ENCODE peak calls at places on chromosomes 2 and 18, in nine cellular contexts. One of them, this sample, is unnamed.
A peak's percentile ranks its signal among the peaks of the same experiment; 100 is the strongest.

GRCh38 chr18:59021500-59021899 is 118.2 kb upstream of the SEC11C start:
- DNase-seq in hepatic stellate cell: no peak
- DNase-seq in NCI-H1092: peak; percentile 16
- DNase-seq in sigmoid colon: no peak
- DNase-seq in WERI-Rb-1: peak; percentile 79
- DNase-seq in NCI-H2081 treated with DMSO at 0.1 percent for 48 hours: no peak
- DNase-seq in AG09309: no peak
- DNase-seq in RWPE1: no peak
- DNase-seq in central memory CD4-positive, alpha-beta T cell: no peak
- DNase-seq in this sample: no peak

GRCh38 chr2:12514631-12515437 is 201.9 kb upstream of the TRIB2 start:
- DNase-seq in hepatic stellate cell: no peak
- DNase-seq in NCI-H1092: no peak
- DNase-seq in sigmoid colon: no peak
- DNase-seq in WERI-Rb-1: no peak
- DNase-seq in NCI-H2081 treated with DMSO at 0.1 percent for 48 hours: no peak
- DNase-seq in AG09309: no peak
- DNase-seq in RWPE1: no peak
- DNase-seq in central memory CD4-positive, alpha-beta T cell: peak; percentile 57
- DNase-seq in this sample: no peak

GRCh38 chr2:231183851-231184250 is 14.6 kb upstream of the ARMC9 start:
- DNase-seq in hepatic stellate cell: no peak
- DNase-seq in NCI-H1092: no peak
- DNase-seq in sigmoid colon: peak; percentile 33
- DNase-seq in WERI-Rb-1: no peak
- DNase-seq in NCI-H2081 treated with DMSO at 0.1 percent for 48 hours: no peak
- DNase-seq in AG09309: no peak
- DNase-seq in RWPE1: no peak
- DNase-seq in central memory CD4-positive, alpha-beta T cell: no peak
- DNase-seq in this sample: no peak

GRCh38 chr2:117980783-117981676 is 32.8 kb downstream of the CCDC93 start:
- DNase-seq in hepatic stellate cell: peak; percentile 29
- DNase-seq in NCI-H1092: no peak
- DNase-seq in sigmoid colon: no peak
- DNase-seq in WERI-Rb-1: no peak
- DNase-seq in NCI-H2081 treated with DMSO at 0.1 percent for 48 hours: no peak
- DNase-seq in AG09309: peak; percentile 91
- DNase-seq in RWPE1: peak; percentile 65
- DNase-seq in central memory CD4-positive, alpha-beta T cell: no peak
- DNase-seq in this sample: peak; percentile 74

GRCh38 chr2:94999431-94999883 is 26.1 kb upstream of the MAL start:
- DNase-seq in hepatic stellate cell: no peak
- DNase-seq in NCI-H1092: no peak
- DNase-seq in sigmoid colon: peak; percentile 59
- DNase-seq in WERI-Rb-1: no peak
- DNase-seq in NCI-H2081 treated with DMSO at 0.1 percent for 48 hours: no peak
- DNase-seq in AG09309: no peak
- DNase-seq in RWPE1: no peak
- DNase-seq in central memory CD4-positive, alpha-beta T cell: no peak
- DNase-seq in this sample: no peak

GRCh38 chr2:8802741-8803140 is 34.7 kb downstream of the KIDINS220 start:
- DNase-seq in hepatic stellate cell: no peak
- DNase-seq in NCI-H1092: no peak
- DNase-seq in sigmoid colon: no peak
- DNase-seq in WERI-Rb-1: no peak
- DNase-seq in NCI-H2081 treated with DMSO at 0.1 percent for 48 hours: no peak
- DNase-seq in AG09309: no peak
- DNase-seq in RWPE1: no peak
- DNase-seq in central memory CD4-positive, alpha-beta T cell: no peak
- DNase-seq in this sample: no peak

GRCh38 chr2:230937362-230937761 is 12.3 kb upstream of the GPR55 start:
- DNase-seq in hepatic stellate cell: no peak
- DNase-seq in NCI-H1092: no peak
- DNase-seq in sigmoid colon: no peak
- DNase-seq in WERI-Rb-1: no peak
- DNase-seq in NCI-H2081 treated with DMSO at 0.1 percent for 48 hours: no peak
- DNase-seq in AG09309: no peak
- DNase-seq in RWPE1: no peak
- DNase-seq in central memory CD4-positive, alpha-beta T cell: no peak
- DNase-seq in this sample: no peak

GRCh38 chr18:5253910-5254309 is 41.6 kb downstream of the ZBTB14 start:
- DNase-seq in hepatic stellate cell: no peak
- DNase-seq in NCI-H1092: no peak
- DNase-seq in sigmoid colon: no peak
- DNase-seq in WERI-Rb-1: no peak
- DNase-seq in NCI-H2081 treated with DMSO at 0.1 percent for 48 hours: no peak
- DNase-seq in AG09309: no peak
- DNase-seq in RWPE1: no peak
- DNase-seq in central memory CD4-positive, alpha-beta T cell: no peak
- DNase-seq in this sample: peak; percentile 35

GRCh38 chr2:171404258-171404657 is 29.5 kb downstream of the METTL8 start:
- DNase-seq in hepatic stellate cell: peak; percentile 26
- DNase-seq in NCI-H1092: no peak
- DNase-seq in sigmoid colon: no peak
- DNase-seq in WERI-Rb-1: peak; percentile 49
- DNase-seq in NCI-H2081 treated with DMSO at 0.1 percent for 48 hours: no peak
- DNase-seq in AG09309: peak; percentile 48
- DNase-seq in RWPE1: peak; percentile 75
- DNase-seq in central memory CD4-positive, alpha-beta T cell: no peak
- DNase-seq in this sample: peak; percentile 56

GRCh38 chr2:60512641-60513040 is 40.8 kb downstream of the BCL11A start:
- DNase-seq in hepatic stellate cell: no peak
- DNase-seq in NCI-H1092: no peak
- DNase-seq in sigmoid colon: no peak
- DNase-seq in WERI-Rb-1: no peak
- DNase-seq in NCI-H2081 treated with DMSO at 0.1 percent for 48 hours: no peak
- DNase-seq in AG09309: no peak
- DNase-seq in RWPE1: peak; percentile 62
- DNase-seq in central memory CD4-positive, alpha-beta T cell: no peak
- DNase-seq in this sample: no peak

GRCh38 chr2:12167525-12168317 is 421.3 kb downstream of the LPIN1 start:
- DNase-seq in hepatic stellate cell: no peak
- DNase-seq in NCI-H1092: no peak
- DNase-seq in sigmoid colon: no peak
- DNase-seq in WERI-Rb-1: peak; percentile 45
- DNase-seq in NCI-H2081 treated with DMSO at 0.1 percent for 48 hours: no peak
- DNase-seq in AG09309: no peak
- DNase-seq in RWPE1: no peak
- DNase-seq in central memory CD4-positive, alpha-beta T cell: no peak
- DNase-seq in this sample: peak; percentile 87

GRCh38 chr2:85754313-85755095 is 713 bp downstream of the ATOH8 start:
- DNase-seq in hepatic stellate cell: peak; percentile 53
- DNase-seq in NCI-H1092: peak; percentile 39
- DNase-seq in sigmoid colon: no peak
- DNase-seq in WERI-Rb-1: peak; percentile 36
- DNase-seq in NCI-H2081 treated with DMSO at 0.1 percent for 48 hours: no peak
- DNase-seq in AG09309: no peak
- DNase-seq in RWPE1: no peak
- DNase-seq in central memory CD4-positive, alpha-beta T cell: no peak
- DNase-seq in this sample: no peak

GRCh38 chr2:61822255-61822654 is 31.6 kb downstream of the FAM161A start:
- DNase-seq in hepatic stellate cell: no peak
- DNase-seq in NCI-H1092: no peak
- DNase-seq in sigmoid colon: no peak
- DNase-seq in WERI-Rb-1: no peak
- DNase-seq in NCI-H2081 treated with DMSO at 0.1 percent for 48 hours: no peak
- DNase-seq in AG09309: no peak
- DNase-seq in RWPE1: no peak
- DNase-seq in central memory CD4-positive, alpha-beta T cell: no peak
- DNase-seq in this sample: no peak

GRCh38 chr2:219733746-219734145 is 106.3 kb downstream of the SLC4A3 start:
- DNase-seq in hepatic stellate cell: no peak
- DNase-seq in NCI-H1092: no peak
- DNase-seq in sigmoid colon: no peak
- DNase-seq in WERI-Rb-1: no peak
- DNase-seq in NCI-H2081 treated with DMSO at 0.1 percent for 48 hours: no peak
- DNase-seq in AG09309: no peak
- DNase-seq in RWPE1: no peak
- DNase-seq in central memory CD4-positive, alpha-beta T cell: no peak
- DNase-seq in this sample: no peak

GRCh38 chr2:18440141-18440605 is 120.3 kb downstream of the RDH14 start:
- DNase-seq in hepatic stellate cell: no peak
- DNase-seq in NCI-H1092: no peak
- DNase-seq in sigmoid colon: peak; percentile 74
- DNase-seq in WERI-Rb-1: no peak
- DNase-seq in NCI-H2081 treated with DMSO at 0.1 percent for 48 hours: no peak
- DNase-seq in AG09309: peak; percentile 69
- DNase-seq in RWPE1: no peak
- DNase-seq in central memory CD4-positive, alpha-beta T cell: no peak
- DNase-seq in this sample: no peak

GRCh38 chr2:38528008-38528442 is 74.7 kb downstream of the HNRNPLL start:
- DNase-seq in hepatic stellate cell: peak; percentile 75
- DNase-seq in NCI-H1092: peak; percentile 6
- DNase-seq in sigmoid colon: no peak
- DNase-seq in WERI-Rb-1: peak; percentile 81
- DNase-seq in NCI-H2081 treated with DMSO at 0.1 percent for 48 hours: no peak
- DNase-seq in AG09309: no peak
- DNase-seq in RWPE1: peak; percentile 49
- DNase-seq in central memory CD4-positive, alpha-beta T cell: no peak
- DNase-seq in this sample: no peak

GRCh38 chr2:47715552-47715951 is 67.4 kb upstream of the MSH6 start:
- DNase-seq in hepatic stellate cell: no peak
- DNase-seq in NCI-H1092: no peak
- DNase-seq in sigmoid colon: no peak
- DNase-seq in WERI-Rb-1: no peak
- DNase-seq in NCI-H2081 treated with DMSO at 0.1 percent for 48 hours: no peak
- DNase-seq in AG09309: no peak
- DNase-seq in RWPE1: no peak
- DNase-seq in central memory CD4-positive, alpha-beta T cell: no peak
- DNase-seq in this sample: no peak

GRCh38 chr2:70942900-70943871 is 7.5 kb downstream of the ATP6V1B1 start:
- DNase-seq in hepatic stellate cell: no peak
- DNase-seq in NCI-H1092: no peak
- DNase-seq in sigmoid colon: peak; percentile 58
- DNase-seq in WERI-Rb-1: no peak
- DNase-seq in NCI-H2081 treated with DMSO at 0.1 percent for 48 hours: no peak
- DNase-seq in AG09309: no peak
- DNase-seq in RWPE1: no peak
- DNase-seq in central memory CD4-positive, alpha-beta T cell: no peak
- DNase-seq in this sample: no peak

GRCh38 chr2:39855856-39856255 is 76.8 kb upstream of the THUMPD2 start:
- DNase-seq in hepatic stellate cell: no peak
- DNase-seq in NCI-H1092: no peak
- DNase-seq in sigmoid colon: no peak
- DNase-seq in WERI-Rb-1: no peak
- DNase-seq in NCI-H2081 treated with DMSO at 0.1 percent for 48 hours: no peak
- DNase-seq in AG09309: no peak
- DNase-seq in RWPE1: no peak
- DNase-seq in central memory CD4-positive, alpha-beta T cell: no peak
- DNase-seq in this sample: no peak

GRCh38 chr2:105827351-105828096 is 82.8 kb downstream of the NCK2 start:
- DNase-seq in hepatic stellate cell: no peak
- DNase-seq in NCI-H1092: no peak
- DNase-seq in sigmoid colon: no peak
- DNase-seq in WERI-Rb-1: no peak
- DNase-seq in NCI-H2081 treated with DMSO at 0.1 percent for 48 hours: no peak
- DNase-seq in AG09309: no peak
- DNase-seq in RWPE1: peak; percentile 58
- DNase-seq in central memory CD4-positive, alpha-beta T cell: no peak
- DNase-seq in this sample: no peak

GRCh38 chr2:101446869-101447268 is 28.0 kb downstream of the RFX8 start:
- DNase-seq in hepatic stellate cell: peak; percentile 30
- DNase-seq in NCI-H1092: no peak
- DNase-seq in sigmoid colon: no peak
- DNase-seq in WERI-Rb-1: no peak
- DNase-seq in NCI-H2081 treated with DMSO at 0.1 percent for 48 hours: no peak
- DNase-seq in AG09309: peak; percentile 69
- DNase-seq in RWPE1: peak; percentile 34
- DNase-seq in central memory CD4-positive, alpha-beta T cell: no peak
- DNase-seq in this sample: no peak

GRCh38 chr18:55582325-55582724 is 5.7 kb downstream of the TCF4 start:
- DNase-seq in hepatic stellate cell: no peak
- DNase-seq in NCI-H1092: no peak
- DNase-seq in sigmoid colon: no peak
- DNase-seq in WERI-Rb-1: no peak
- DNase-seq in NCI-H2081 treated with DMSO at 0.1 percent for 48 hours: no peak
- DNase-seq in AG09309: no peak
- DNase-seq in RWPE1: no peak
- DNase-seq in central memory CD4-positive, alpha-beta T cell: no peak
- DNase-seq in this sample: no peak

GRCh38 chr2:137942037-137942784 is 22.1 kb upstream of the HNMT start:
- DNase-seq in hepatic stellate cell: no peak
- DNase-seq in NCI-H1092: no peak
- DNase-seq in sigmoid colon: no peak
- DNase-seq in WERI-Rb-1: no peak
- DNase-seq in NCI-H2081 treated with DMSO at 0.1 percent for 48 hours: no peak
- DNase-seq in AG09309: no peak
- DNase-seq in RWPE1: no peak
- DNase-seq in central memory CD4-positive, alpha-beta T cell: no peak
- DNase-seq in this sample: no peak

GRCh38 chr2:112989611-112990010 is 11.8 kb downstream of the IL36G start:
- DNase-seq in hepatic stellate cell: no peak
- DNase-seq in NCI-H1092: no peak
- DNase-seq in sigmoid colon: no peak
- DNase-seq in WERI-Rb-1: no peak
- DNase-seq in NCI-H2081 treated with DMSO at 0.1 percent for 48 hours: no peak
- DNase-seq in AG09309: no peak
- DNase-seq in RWPE1: no peak
- DNase-seq in central memory CD4-positive, alpha-beta T cell: no peak
- DNase-seq in this sample: no peak

GRCh38 chr18:43571078-43571689 is 293.9 kb upstream of the SYT4 start:
- DNase-seq in hepatic stellate cell: peak; percentile 13
- DNase-seq in NCI-H1092: peak; percentile 46
- DNase-seq in sigmoid colon: no peak
- DNase-seq in WERI-Rb-1: peak; percentile 23
- DNase-seq in NCI-H2081 treated with DMSO at 0.1 percent for 48 hours: peak; percentile 43
- DNase-seq in AG09309: peak; percentile 14
- DNase-seq in RWPE1: peak; percentile 16
- DNase-seq in central memory CD4-positive, alpha-beta T cell: no peak
- DNase-seq in this sample: peak; percentile 51

GRCh38 chr18:449374-449773 is 51.1 kb downstream of the COLEC12 start:
- DNase-seq in hepatic stellate cell: no peak
- DNase-seq in NCI-H1092: no peak
- DNase-seq in sigmoid colon: no peak
- DNase-seq in WERI-Rb-1: peak; percentile 91
- DNase-seq in NCI-H2081 treated with DMSO at 0.1 percent for 48 hours: no peak
- DNase-seq in AG09309: no peak
- DNase-seq in RWPE1: no peak
- DNase-seq in central memory CD4-positive, alpha-beta T cell: no peak
- DNase-seq in this sample: no peak

GRCh38 chr2:61534926-61535325 is 3.2 kb downstream of the XPO1 start:
- DNase-seq in hepatic stellate cell: no peak
- DNase-seq in NCI-H1092: no peak
- DNase-seq in sigmoid colon: no peak
- DNase-seq in WERI-Rb-1: no peak
- DNase-seq in NCI-H2081 treated with DMSO at 0.1 percent for 48 hours: no peak
- DNase-seq in AG09309: no peak
- DNase-seq in RWPE1: no peak
- DNase-seq in central memory CD4-positive, alpha-beta T cell: no peak
- DNase-seq in this sample: no peak

GRCh38 chr18:14189858-14190257 is 57.6 kb upstream of the ZNF519 start:
- DNase-seq in hepatic stellate cell: no peak
- DNase-seq in NCI-H1092: no peak
- DNase-seq in sigmoid colon: no peak
- DNase-seq in WERI-Rb-1: no peak
- DNase-seq in NCI-H2081 treated with DMSO at 0.1 percent for 48 hours: no peak
- DNase-seq in AG09309: peak; percentile 35
- DNase-seq in RWPE1: no peak
- DNase-seq in central memory CD4-positive, alpha-beta T cell: no peak
- DNase-seq in this sample: no peak

GRCh38 chr2:217530399-217531100 is 472.2 kb downstream of the TNS1 start:
- DNase-seq in hepatic stellate cell: no peak
- DNase-seq in NCI-H1092: no peak
- DNase-seq in sigmoid colon: no peak
- DNase-seq in WERI-Rb-1: no peak
- DNase-seq in NCI-H2081 treated with DMSO at 0.1 percent for 48 hours: no peak
- DNase-seq in AG09309: no peak
- DNase-seq in RWPE1: no peak
- DNase-seq in central memory CD4-positive, alpha-beta T cell: no peak
- DNase-seq in this sample: no peak

GRCh38 chr2:38863061-38863695 is 12.6 kb downstream of the DHX57 start:
- DNase-seq in hepatic stellate cell: no peak
- DNase-seq in NCI-H1092: no peak
- DNase-seq in sigmoid colon: no peak
- DNase-seq in WERI-Rb-1: no peak
- DNase-seq in NCI-H2081 treated with DMSO at 0.1 percent for 48 hours: no peak
- DNase-seq in AG09309: no peak
- DNase-seq in RWPE1: no peak
- DNase-seq in central memory CD4-positive, alpha-beta T cell: no peak
- DNase-seq in this sample: no peak

GRCh38 chr2:29219374-29219773 is 104.2 kb downstream of the CLIP4 start:
- DNase-seq in hepatic stellate cell: no peak
- DNase-seq in NCI-H1092: no peak
- DNase-seq in sigmoid colon: peak; percentile 48
- DNase-seq in WERI-Rb-1: no peak
- DNase-seq in NCI-H2081 treated with DMSO at 0.1 percent for 48 hours: no peak
- DNase-seq in AG09309: no peak
- DNase-seq in RWPE1: no peak
- DNase-seq in central memory CD4-positive, alpha-beta T cell: no peak
- DNase-seq in this sample: no peak

This sample was measured in foreskin melanocyte.